ENCODE peak calls at places on chromosomes 5 and 9, in four cellular contexts. G, R, H and O are unnamed samples. For H3K4me1, the result is how much of the 10 kb centered on the place peaks cover.

GRCh38 chr5:167861134-167861930 is 430.1 kb upstream of the WWC1 start:
- DNase-seq in G (no peak), H (peak), R (no peak), O (no peak)

GRCh38 chr9:24614070-24614469 is 68.4 kb upstream of the IZUMO3 start:
- DNase-seq in G (no peak), H (no peak), R (no peak), O (no peak)

GRCh38 chr5:135462304-135462703 is 10.2 kb upstream of the TIFAB start:
- DNase-seq in H (peak), G (no peak), R (no peak), O (peak)

GRCh38 chr5:111783537-111783936 is 26.5 kb upstream of the NREP start:
- DNase-seq in H (no peak), R (no peak), G (no peak), O (no peak)

GRCh38 chr9:93468763-93469456 is 15.5 kb upstream of the FAM120AOS start:
- DNase-seq in R (no peak), G (no peak), H (no peak), O (no peak)

GRCh38 chr5:78837836-78838235 is 147.3 kb downstream of the ARSB start:
- DNase-seq in G (no peak), H (no peak), R (no peak), O (no peak)

GRCh38 chr5:56822961-56823360 is 7.6 kb downstream of the MAP3K1 start:
- DNase-seq in G (no peak), H (no peak), R (no peak), O (no peak)

GRCh38 chr9:120807607-120808379 is 14.6 kb upstream of the FBXW2 start:
- DNase-seq in H (no peak), R (no peak), G (no peak), O (no peak)

GRCh38 chr9:117325789-117326185 is 89.1 kb downstream of the ASTN2 start:
- DNase-seq in G (no peak), H (no peak), R (no peak), O (no peak)

GRCh38 chr9:2055203-2055658 is 40.1 kb downstream of the SMARCA2 start:
- DNase-seq in R (no peak), G (peak), H (no peak), O (no peak)

GRCh38 chr9:131181091-131181681 is 55.8 kb downstream of the NUP214 start:
- DNase-seq in R (no peak), H (no peak), G (no peak), O (no peak)

GRCh38 chr5:127577458-127577857 is 60.0 kb downstream of the PRRC1 start:
- DNase-seq in R (no peak), H (no peak), G (no peak), O (no peak)

GRCh38 chr5:78720997-78721396 is 72.4 kb upstream of the LHFPL2 start:
- DNase-seq in G (no peak), R (no peak), H (no peak), O (no peak)

DNA sequence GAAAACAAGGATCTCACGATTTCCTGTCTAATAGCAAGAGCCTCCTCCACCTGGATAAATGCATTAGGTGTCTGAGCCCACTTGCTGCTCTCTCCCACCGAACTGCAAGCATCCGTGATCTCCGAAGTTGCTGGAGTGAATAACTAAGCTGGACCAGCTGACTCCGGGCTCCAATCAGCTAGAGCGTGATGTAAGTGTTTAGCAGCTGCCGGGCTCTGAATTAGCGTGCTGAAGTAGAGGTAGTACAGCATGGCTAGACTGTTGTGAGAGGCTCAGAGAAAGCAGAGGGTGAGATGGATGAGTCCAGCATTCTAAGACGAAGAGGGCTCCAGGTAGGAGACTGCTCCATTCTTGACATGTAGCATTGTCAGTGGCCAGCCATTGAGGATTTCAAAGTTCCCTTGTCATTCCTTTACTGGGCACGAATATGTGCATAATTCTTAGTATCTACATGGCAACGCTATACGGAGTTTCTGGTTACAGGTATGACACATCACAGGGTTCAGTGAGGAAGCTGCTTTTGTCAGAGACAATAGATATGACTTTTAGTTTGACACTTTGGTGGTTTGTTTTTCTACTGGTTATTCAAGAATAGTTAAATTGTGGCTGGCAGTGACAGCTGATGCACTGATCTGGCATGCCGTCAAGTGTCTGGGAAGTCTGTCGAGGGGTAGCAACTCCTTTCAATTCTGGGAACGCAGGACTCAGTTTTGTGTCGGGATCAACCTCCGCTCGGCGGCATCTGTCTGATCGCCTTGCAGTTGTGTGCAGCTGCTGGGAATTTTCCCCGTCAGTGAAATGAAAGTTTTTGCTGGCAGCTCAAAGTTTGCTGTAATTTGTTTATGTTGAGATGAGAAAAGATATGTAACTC is 232.6 kb downstream of the MAST4 start:
- DNase-seq in G (no peak), H (no peak), R (peak), O (peak)
- H3K4me3 ChIP-seq in G (no peak), H (no peak), R (peak), O (peak)

GRCh38 chr9:136080716-136081112 is 14.4 kb downstream of the NACC2 start:
- DNase-seq in H (no peak), G (no peak), R (no peak), O (no peak)
- H3K4me1 ChIP-seq in H (under half), G (under half), R (under half), O (under half)

GRCh38 chr5:3606121-3606831 is 10.6 kb downstream of the IRX1 start:
- DNase-seq in G (no peak), H (no peak), R (no peak), O (no peak)
- H3K4me3 ChIP-seq in G (no peak), H (no peak), R (no peak), O (no peak)

GRCh38 chr5:92994392-92994791 is 586.6 kb downstream of the NR2F1-AS1 start:
- DNase-seq in G (no peak), H (no peak), R (no peak), O (no peak)

GRCh38 chr5:92998456-92998855 is 582.6 kb downstream of the NR2F1-AS1 start:
- DNase-seq in G (no peak), H (no peak), R (no peak), O (no peak)
- H3K4me1 ChIP-seq in G (under half), H (under half), R (under half), O (under half)

DNA sequence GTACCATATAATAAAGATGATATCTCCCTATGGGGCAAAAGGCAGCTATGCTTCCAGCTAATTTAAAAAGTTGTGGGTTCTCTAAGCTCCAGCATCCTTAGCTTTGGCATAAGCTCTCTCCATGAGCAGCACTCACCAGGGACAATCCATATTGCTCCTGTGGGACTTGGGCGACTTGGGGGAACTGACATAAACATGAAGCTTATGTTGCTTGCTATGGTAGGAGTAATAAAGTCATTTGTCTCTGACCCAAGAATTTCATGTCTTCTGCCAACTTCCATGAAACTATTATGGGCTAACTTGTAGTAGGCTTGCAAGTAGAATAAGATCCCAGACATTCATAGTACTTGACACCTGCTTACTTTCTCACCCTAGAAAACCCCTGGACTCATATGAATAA is 36.2 kb upstream of the TLE4 start:
- DNase-seq in G (no peak), R (no peak), H (no peak), O (no peak)
- H3K4me3 ChIP-seq in G (no peak), R (no peak), H (no peak), O (no peak)

GRCh38 chr5:172798422-172799215 is 27.6 kb upstream of the DUSP1 start:
- DNase-seq in R (peak), H (no peak), G (no peak), O (no peak)

GRCh38 chr5:172795401-172795977 is 24.5 kb upstream of the DUSP1 start:
- DNase-seq in H (no peak), G (no peak), R (peak), O (no peak)

GRCh38 chr5:172799416-172799815 is 28.4 kb upstream of the DUSP1 start:
- DNase-seq in R (no peak), H (no peak), G (no peak), O (no peak)

GRCh38 chr5:172796306-172796705 is 25.3 kb upstream of the DUSP1 start:
- DNase-seq in G (no peak), H (no peak), R (no peak), O (no peak)

DNA sequence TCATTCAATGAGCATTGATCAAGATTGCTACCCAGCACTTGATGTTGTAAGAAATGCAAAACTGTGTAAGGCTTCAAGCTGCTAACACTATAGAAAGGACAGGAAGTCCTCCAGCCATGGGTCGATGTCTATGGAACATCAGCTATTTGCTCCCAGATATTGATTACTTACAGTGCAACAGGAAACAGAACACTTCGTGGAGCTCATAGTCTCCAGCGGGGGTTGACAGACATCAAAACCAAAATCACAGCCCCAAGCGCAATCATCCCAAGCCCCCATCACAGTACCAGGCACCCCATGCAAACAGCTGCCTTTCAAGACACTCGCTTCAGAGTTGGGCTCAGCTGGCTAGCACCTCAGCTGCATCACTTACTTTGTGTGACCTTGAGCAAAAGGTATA is 26.8 kb upstream of the DUSP1 start:
- DNase-seq in H (no peak), G (no peak), R (no peak), O (no peak)
- H3K4me1 ChIP-seq in H (under half), G (under half), R (under half), O (under half)

GRCh38 chr9:77647267-77647658 is 859 bp downstream of the GNA14 start:
- DNase-seq in G (no peak), R (no peak), H (no peak), O (no peak)

GRCh38 chr9:77649109-77649812 is 1.1 kb upstream of the GNA14 start:
- DNase-seq in H (no peak), G (no peak), R (no peak), O (no peak)

GRCh38 chr9:77647659-77648457 is at the start of gene GNA14:
- DNase-seq in R (peak), H (no peak), G (no peak), O (no peak)

GRCh38 chr9:77651203-77651602 is 3.1 kb upstream of the GNA14 start:
- DNase-seq in G (no peak), R (no peak), H (no peak), O (no peak)

GRCh38 chr9:77648458-77649108 is 461 bp upstream of the GNA14 start:
- DNase-seq in H (no peak), R (peak), G (no peak), O (no peak)
- H3K4me3 ChIP-seq in H (no peak), R (peak), G (no peak), O (no peak)

GRCh38 chr9:126834672-126835071 is 25.8 kb upstream of the ZBTB34 start:
- DNase-seq in R (no peak), H (no peak), G (no peak), O (no peak)

GRCh38 chr9:126838895-126839294 is 21.5 kb upstream of the ZBTB34 start:
- DNase-seq in R (no peak), H (no peak), G (peak), O (no peak)

GRCh38 chr9:126836216-126836615 is 24.2 kb upstream of the ZBTB34 start:
- DNase-seq in R (no peak), G (no peak), H (no peak), O (no peak)

GRCh38 chr9:126839301-126839700 is 21.1 kb upstream of the ZBTB34 start:
- DNase-seq in R (no peak), H (no peak), G (no peak), O (no peak)

GRCh38 chr9:126838055-126838811 is 22.2 kb upstream of the ZBTB34 start:
- DNase-seq in G (no peak), H (no peak), R (no peak), O (no peak)
- H3K4me1 ChIP-seq in G (half or more), H (under half), R (under half), O (under half)

GRCh38 chr5:170504598-170505266 is 912 bp downstream of the KCNIP1 start:
- DNase-seq in G (no peak), H (no peak), R (no peak), O (no peak)
- H3K4me3 ChIP-seq in G (no peak), H (no peak), R (no peak), O (no peak)

DNA sequence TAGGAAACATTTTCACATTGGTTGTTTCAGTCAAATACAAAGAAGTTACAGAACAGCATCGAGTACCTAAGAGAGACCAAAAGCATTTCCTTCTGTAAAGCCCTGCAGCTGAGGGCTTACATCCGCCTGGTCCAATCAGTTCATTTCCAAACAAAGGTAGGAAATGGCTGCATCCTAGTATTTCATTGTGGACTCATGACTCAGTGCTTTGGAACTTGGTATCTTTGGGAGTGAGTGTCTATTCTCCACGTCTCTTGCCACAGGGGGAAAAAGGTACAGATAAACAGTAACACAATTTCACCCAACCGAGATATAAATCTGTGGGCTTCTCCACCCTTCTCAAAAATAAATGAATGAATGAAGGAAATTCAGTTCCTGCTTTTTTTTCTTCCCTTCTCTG is 75.4 kb downstream of the NFIB start:
- DNase-seq in H (no peak), G (no peak), R (no peak), O (no peak)
- H3K4me1 ChIP-seq in H (under half), G (under half), R (under half), O (under half)